ENCODE peak calls at places on chromosome 20, in five cellular contexts. One of them, this sample, is unnamed.

GRCh38 chr20:38855356-38855755 is 49.9 kb downstream of the PPP1R16B start:
- DNase-seq in transverse colon: no peak
- DNase-seq in spleen: no peak
- DNase-seq in OCI-LY7: no peak
- DNase-seq in upper lobe of right lung: no peak
- DNase-seq in this sample: no peak

GRCh38 chr20:13101701-13102100 is 92.9 kb downstream of the SPTLC3 start:
- DNase-seq in spleen: no peak
- DNase-seq in transverse colon: no peak
- DNase-seq in upper lobe of right lung: no peak
- DNase-seq in OCI-LY7: no peak
- DNase-seq in this sample: no peak

GRCh38 chr20:49199729-49200293 is 11.7 kb upstream of the STAU1 start:
- DNase-seq in spleen: no peak
- DNase-seq in upper lobe of right lung: peak
- DNase-seq in transverse colon: no peak
- DNase-seq in OCI-LY7: no peak
- DNase-seq in this sample: no peak

GRCh38 chr20:39269031-39269461 is 306.9 kb downstream of the DHX35 start:
- DNase-seq in transverse colon: peak
- DNase-seq in upper lobe of right lung: peak
- DNase-seq in OCI-LY7: peak
- DNase-seq in spleen: peak
- DNase-seq in this sample: peak

GRCh38 chr20:6632187-6632586 is 135.3 kb upstream of the BMP2 start:
- DNase-seq in OCI-LY7: no peak
- DNase-seq in upper lobe of right lung: no peak
- DNase-seq in transverse colon: peak
- DNase-seq in spleen: no peak
- DNase-seq in this sample: no peak

GRCh38 chr20:59151820-59152219 is 11.8 kb upstream of the ZNF831 start:
- DNase-seq in upper lobe of right lung: no peak
- DNase-seq in transverse colon: no peak
- DNase-seq in OCI-LY7: no peak
- DNase-seq in spleen: no peak
- DNase-seq in this sample: no peak

GRCh38 chr20:37670426-37670825 is 23.4 kb upstream of the CTNNBL1 start:
- DNase-seq in upper lobe of right lung: no peak
- DNase-seq in OCI-LY7: no peak
- DNase-seq in transverse colon: peak
- DNase-seq in spleen: no peak
- DNase-seq in this sample: no peak

GRCh38 chr20:18728165-18728866 is 85.3 kb upstream of the SCP2D1 start:
- DNase-seq in transverse colon: no peak
- DNase-seq in OCI-LY7: peak
- DNase-seq in spleen: no peak
- DNase-seq in upper lobe of right lung: no peak
- DNase-seq in this sample: peak

GRCh38 chr20:46857061-46857831 is 37.4 kb upstream of the EYA2 start:
- DNase-seq in spleen: no peak
- DNase-seq in transverse colon: no peak
- DNase-seq in upper lobe of right lung: no peak
- DNase-seq in OCI-LY7: no peak
- DNase-seq in this sample: no peak

GRCh38 chr20:11204926-11205768 is 531.3 kb upstream of the JAG1 start:
- DNase-seq in OCI-LY7: peak
- DNase-seq in spleen: no peak
- DNase-seq in upper lobe of right lung: no peak
- DNase-seq in transverse colon: peak
- DNase-seq in this sample: no peak

GRCh38 chr20:33927703-33928102 is 66.0 kb upstream of the RALY start:
- DNase-seq in upper lobe of right lung: no peak
- DNase-seq in OCI-LY7: no peak
- DNase-seq in spleen: no peak
- DNase-seq in transverse colon: no peak
- DNase-seq in this sample: no peak

GRCh38 chr20:31516166-31516565 is 1.9 kb downstream of the HM13 start:
- DNase-seq in upper lobe of right lung: no peak
- DNase-seq in spleen: no peak
- DNase-seq in transverse colon: no peak
- DNase-seq in OCI-LY7: no peak
- DNase-seq in this sample: no peak

GRCh38 chr20:31516651-31517050 is 2.4 kb downstream of the HM13 start:
- DNase-seq in OCI-LY7: no peak
- DNase-seq in spleen: no peak
- DNase-seq in transverse colon: no peak
- DNase-seq in upper lobe of right lung: no peak
- DNase-seq in this sample: no peak

GRCh38 chr20:31515775-31516107 is 1.5 kb downstream of the HM13 start:
- DNase-seq in OCI-LY7: peak
- DNase-seq in spleen: no peak
- DNase-seq in upper lobe of right lung: no peak
- DNase-seq in transverse colon: peak
- DNase-seq in this sample: no peak

GRCh38 chr20:31515072-31515774 is 981 bp downstream of the HM13 start:
- DNase-seq in upper lobe of right lung: no peak
- DNase-seq in OCI-LY7: no peak
- DNase-seq in spleen: no peak
- DNase-seq in transverse colon: no peak
- DNase-seq in this sample: no peak

GRCh38 chr20:31514154-31515071 is at the start of gene HM13:
- DNase-seq in spleen: peak
- DNase-seq in upper lobe of right lung: peak
- DNase-seq in OCI-LY7: peak
- DNase-seq in transverse colon: peak
- DNase-seq in this sample: peak
- TF ChIP-seq CTCF in spleen: peak
- TF ChIP-seq CTCF in upper lobe of right lung: peak
- TF ChIP-seq CTCF in OCI-LY7: peak
- TF ChIP-seq CTCF in transverse colon: peak
- TF ChIP-seq CTCF in this sample: peak

DNA sequence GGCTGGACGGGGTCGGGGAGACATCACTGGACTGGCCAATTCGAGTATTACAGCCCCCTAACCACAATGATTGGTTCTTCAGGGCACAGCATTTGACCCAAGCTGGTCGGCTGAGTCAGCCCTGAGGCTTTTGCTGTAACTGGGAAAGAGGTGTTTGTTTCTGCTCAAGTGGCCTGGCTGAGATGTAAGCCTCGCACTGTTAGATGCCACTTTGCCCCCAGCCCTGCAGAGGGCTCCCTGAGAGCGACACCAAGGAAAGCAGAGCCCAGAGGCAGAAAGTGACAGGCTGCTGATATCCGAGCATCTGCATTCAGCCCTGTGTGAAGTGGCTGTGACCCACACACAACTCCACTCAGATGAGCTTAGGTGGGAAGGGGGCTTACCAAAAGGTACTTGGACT is 19.4 kb downstream of the ERGIC3 start:
- DNase-seq in spleen: no peak
- DNase-seq in transverse colon: peak
- DNase-seq in upper lobe of right lung: peak
- DNase-seq in OCI-LY7: peak
- DNase-seq in this sample: no peak
- TF ChIP-seq CTCF in spleen: no peak
- TF ChIP-seq CTCF in transverse colon: no peak
- TF ChIP-seq CTCF in upper lobe of right lung: peak
- TF ChIP-seq CTCF in OCI-LY7: peak
- TF ChIP-seq CTCF in this sample: peak

DNA sequence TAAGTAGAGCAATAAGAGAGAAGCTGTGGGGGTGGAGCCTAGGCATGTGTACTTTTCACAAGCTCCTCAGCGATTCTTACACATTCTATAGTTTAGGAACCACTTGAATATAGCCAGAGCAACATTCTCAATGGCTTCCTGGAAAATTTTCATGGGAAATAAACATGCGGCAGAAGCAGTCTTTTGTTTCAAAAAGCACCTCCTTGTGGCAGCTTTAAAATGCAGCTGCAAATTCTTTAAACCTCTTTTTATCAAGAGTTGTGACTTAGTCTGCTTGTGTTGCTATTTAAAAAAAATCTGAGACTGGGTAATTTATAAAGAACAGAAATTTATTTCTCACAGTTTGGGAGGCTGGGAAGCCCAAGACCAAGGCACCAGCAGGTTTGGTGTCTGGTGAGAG is 23.8 kb downstream of the NKX2-2 start:
- DNase-seq in OCI-LY7: no peak
- DNase-seq in spleen: no peak
- DNase-seq in transverse colon: no peak
- DNase-seq in upper lobe of right lung: no peak
- DNase-seq in this sample: no peak
- TF ChIP-seq CTCF in OCI-LY7: peak
- TF ChIP-seq CTCF in spleen: no peak
- TF ChIP-seq CTCF in transverse colon: no peak
- TF ChIP-seq CTCF in upper lobe of right lung: peak
- TF ChIP-seq CTCF in this sample: no peak

GRCh38 chr20:57083072-57083471 is 183.4 kb downstream of the BMP7 start:
- DNase-seq in spleen: no peak
- DNase-seq in transverse colon: no peak
- DNase-seq in OCI-LY7: no peak
- DNase-seq in upper lobe of right lung: no peak
- DNase-seq in this sample: no peak

GRCh38 chr20:57079016-57080005 is 187.1 kb downstream of the BMP7 start:
- DNase-seq in upper lobe of right lung: no peak
- DNase-seq in transverse colon: no peak
- DNase-seq in OCI-LY7: no peak
- DNase-seq in spleen: no peak
- DNase-seq in this sample: no peak

GRCh38 chr20:57082546-57082945 is 183.9 kb downstream of the BMP7 start:
- DNase-seq in spleen: peak
- DNase-seq in OCI-LY7: no peak
- DNase-seq in transverse colon: no peak
- DNase-seq in upper lobe of right lung: no peak
- DNase-seq in this sample: no peak

GRCh38 chr20:57078101-57078500 is 188.3 kb downstream of the BMP7 start:
- DNase-seq in spleen: no peak
- DNase-seq in OCI-LY7: no peak
- DNase-seq in transverse colon: no peak
- DNase-seq in upper lobe of right lung: no peak
- DNase-seq in this sample: no peak

DNA sequence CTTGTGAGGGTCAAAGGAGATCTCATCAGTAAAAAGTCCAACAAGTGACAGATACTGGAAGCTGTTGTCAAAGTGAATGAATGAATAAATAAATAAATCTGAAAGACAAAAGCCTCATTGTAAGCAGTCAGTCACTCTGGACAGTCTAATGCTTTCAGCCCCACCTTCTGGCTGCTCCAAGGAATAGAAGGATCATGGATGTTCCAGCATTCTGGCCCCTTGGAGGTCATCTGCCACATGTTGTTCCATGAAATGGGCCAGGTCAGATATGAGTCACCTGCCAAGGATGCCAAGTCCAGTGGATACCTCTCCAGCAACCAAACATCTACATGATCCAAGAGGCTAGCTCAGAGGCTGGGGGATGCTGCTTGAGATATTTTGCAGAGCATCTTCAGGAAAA is 185.6 kb downstream of the BMP7 start:
- DNase-seq in upper lobe of right lung: no peak
- DNase-seq in spleen: no peak
- DNase-seq in transverse colon: no peak
- DNase-seq in OCI-LY7: no peak
- DNase-seq in this sample: no peak
- TF ChIP-seq CTCF in upper lobe of right lung: no peak
- TF ChIP-seq CTCF in spleen: no peak
- TF ChIP-seq CTCF in transverse colon: no peak
- TF ChIP-seq CTCF in OCI-LY7: peak
- TF ChIP-seq CTCF in this sample: no peak

GRCh38 chr20:43571310-43571709 is 12.5 kb downstream of the SGK2 start:
- DNase-seq in transverse colon: no peak
- DNase-seq in OCI-LY7: peak
- DNase-seq in upper lobe of right lung: no peak
- DNase-seq in spleen: peak
- DNase-seq in this sample: no peak
- TF ChIP-seq CTCF in transverse colon: no peak
- TF ChIP-seq CTCF in OCI-LY7: peak
- TF ChIP-seq CTCF in upper lobe of right lung: no peak
- TF ChIP-seq CTCF in spleen: no peak
- TF ChIP-seq CTCF in this sample: no peak

GRCh38 chr20:3681931-3682820 is at the start of gene ADAM33:
- DNase-seq in upper lobe of right lung: no peak
- DNase-seq in OCI-LY7: no peak
- DNase-seq in spleen: no peak
- DNase-seq in transverse colon: peak
- DNase-seq in this sample: no peak
- TF ChIP-seq CTCF in upper lobe of right lung: no peak
- TF ChIP-seq CTCF in OCI-LY7: no peak
- TF ChIP-seq CTCF in spleen: no peak
- TF ChIP-seq CTCF in transverse colon: no peak
- TF ChIP-seq CTCF in this sample: no peak

DNA sequence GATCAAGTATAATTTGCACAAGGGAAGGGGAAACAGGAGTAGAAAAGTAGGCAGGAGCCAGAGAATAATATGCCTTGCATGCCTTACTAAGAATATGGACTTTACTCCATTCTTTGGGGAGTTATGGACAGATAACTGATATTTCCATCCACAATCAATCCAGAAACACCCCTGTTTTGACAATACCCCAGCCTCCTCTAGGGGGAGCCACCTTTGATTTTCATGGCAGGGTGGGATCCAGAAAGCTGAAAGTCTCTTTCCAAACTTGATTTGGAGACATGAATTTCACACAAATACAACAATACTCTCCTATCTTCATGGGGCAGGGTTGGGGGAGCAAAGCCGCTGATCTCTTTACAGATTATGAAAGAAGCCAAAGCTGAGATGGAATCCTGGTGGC is 404.1 kb downstream of the FOXA2 start:
- DNase-seq in transverse colon: no peak
- DNase-seq in spleen: no peak
- DNase-seq in upper lobe of right lung: no peak
- DNase-seq in OCI-LY7: peak
- DNase-seq in this sample: no peak
- TF ChIP-seq CTCF in transverse colon: no peak
- TF ChIP-seq CTCF in spleen: no peak
- TF ChIP-seq CTCF in upper lobe of right lung: no peak
- TF ChIP-seq CTCF in OCI-LY7: peak
- TF ChIP-seq CTCF in this sample: no peak

DNA sequence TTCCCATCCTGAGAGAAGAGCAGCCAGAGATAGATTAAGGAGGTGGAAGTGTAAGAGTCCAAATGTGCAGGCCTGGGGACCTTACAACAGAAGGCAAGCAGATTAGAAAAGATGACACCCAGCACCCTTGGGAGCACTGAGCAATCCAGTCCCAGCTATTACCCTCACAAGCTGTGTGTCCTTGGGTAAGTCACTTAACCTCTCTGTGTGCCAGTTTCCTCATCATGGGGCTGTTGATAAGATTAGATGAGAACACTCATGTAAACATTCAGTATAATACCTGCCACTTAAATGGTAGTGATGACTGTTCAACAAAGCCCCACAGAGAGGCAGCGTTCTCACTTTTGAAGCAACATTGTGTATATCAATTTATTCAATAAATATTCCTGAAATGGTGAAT is 114.8 kb upstream of the CST7 start:
- DNase-seq in OCI-LY7: no peak
- DNase-seq in upper lobe of right lung: no peak
- DNase-seq in transverse colon: no peak
- DNase-seq in spleen: no peak
- DNase-seq in this sample: no peak
- TF ChIP-seq CTCF in OCI-LY7: no peak
- TF ChIP-seq CTCF in upper lobe of right lung: no peak
- TF ChIP-seq CTCF in transverse colon: no peak
- TF ChIP-seq CTCF in spleen: no peak
- TF ChIP-seq CTCF in this sample: no peak

This sample was measured in GM13976.